ENCODE peak calls at places on chromosome 11, in nine cellular contexts. K is Karpas-422; J is SW 1271; W is upper lobe of right lung; Z is skeletal muscle cell; C is stimulated activated CD4-positive, alpha-beta T cell treated with anti-CD3 and anti-CD28 coated beads, Interleukin-12 subunit alpha, Interleukin-12 subunit beta, amount 100 ng/mL, for 48 hours; F is stromal cell of bone marrow; B is B cell; N is nucleus accumbens. O is an unnamed sample.
A peak's percentile ranks its signal among the peaks of the same experiment; 100 is the strongest.

GRCh38 chr11:66230171-66230570 is 38.3 kb upstream of the RAB1B start:
- DNase-seq in K (no peak), J (no peak), W (no peak), Z (no peak), C (no peak), F (no peak), B (no peak), N (no peak), O (no peak)

GRCh38 chr11:116175707-116176106 is 597.1 kb downstream of the BUD13 start:
- DNase-seq in K (no peak), J (no peak), W (no peak), Z (no peak), C (no peak), F (no peak), B (no peak), N (no peak), O (no peak)

GRCh38 chr11:12071574-12071973 is 38.8 kb upstream of the MICAL2 start:
- DNase-seq in K (no peak), J (no peak), W (no peak), Z (no peak), C (no peak), F (no peak), B (no peak), N (no peak), O (no peak)

GRCh38 chr11:39664023-39664422 is 1795.4 kb downstream of the LRRC4C start:
- DNase-seq in K (no peak), J (no peak), W (no peak), Z (no peak), C (no peak), F (no peak), B (no peak), N (no peak), O (no peak)

GRCh38 chr11:13826505-13827278 is 135.8 kb upstream of the SPON1 start:
- DNase-seq in K (no peak), J (no peak), W (no peak), Z (no peak), C (no peak), F (no peak), B (no peak), N (no peak), O (no peak)

GRCh38 chr11:124899376-124900145 is 1.9 kb upstream of the ROBO4 start:
- DNase-seq in K (no peak), J (no peak), W (no peak), Z (no peak), C (no peak), F (no peak), B (no peak), N (no peak), O (no peak)

GRCh38 chr11:101444851-101445250 is 139.0 kb downstream of the TRPC6 start:
- DNase-seq in K (no peak), J (no peak), W (no peak), Z (no peak), C (no peak), F (no peak), B (no peak), N (no peak), O (no peak)

GRCh38 chr11:132115454-132115853 is 745.0 kb downstream of the NTM start:
- DNase-seq in K (no peak), J (no peak), W (no peak), Z (peak; percentile 58), C (no peak), F (peak; percentile 54), B (no peak), N (no peak), O (no peak)

GRCh38 chr11:125176866-125177265 is 12.3 kb downstream of the PKNOX2 start:
- DNase-seq in K (no peak), J (no peak), W (no peak), Z (no peak), C (no peak), F (no peak), B (no peak), N (no peak), O (no peak)

GRCh38 chr11:8289426-8290047 is 25.9 kb upstream of the LMO1 start:
- DNase-seq in K (no peak), J (no peak), W (no peak), Z (peak; percentile 21), C (no peak), F (no peak), B (no peak), N (no peak), O (no peak)

GRCh38 chr11:131764126-131764525 is 393.7 kb downstream of the NTM start:
- DNase-seq in K (no peak), J (no peak), W (no peak), Z (no peak), C (no peak), F (no peak), B (no peak), N (no peak), O (no peak)

GRCh38 chr11:79786961-79787360 is 346.1 kb upstream of the TENM4 start:
- DNase-seq in K (no peak), J (no peak), W (no peak), Z (no peak), C (no peak), F (no peak), B (no peak), N (no peak), O (no peak)

GRCh38 chr11:57343825-57344224 is 5.7 kb downstream of the P2RX3 start:
- DNase-seq in K (no peak), J (no peak), W (no peak), Z (no peak), C (no peak), F (no peak), B (no peak), N (no peak), O (no peak)

GRCh38 chr11:66081505-66081904 is 11.4 kb downstream of the PACS1 start:
- DNase-seq in K (peak; percentile 91), J (no peak), W (no peak), Z (no peak), C (peak; percentile 54), F (no peak), B (peak; percentile 84), N (no peak), O (peak; percentile 65)

GRCh38 chr11:73521621-73522020 is 76.3 kb downstream of the FAM168A start:
- DNase-seq in K (no peak), J (no peak), W (no peak), Z (peak; percentile 15), C (no peak), F (no peak), B (no peak), N (no peak), O (no peak)

GRCh38 chr11:115368616-115369015 is 135.6 kb downstream of the CADM1 start:
- DNase-seq in K (no peak), J (no peak), W (no peak), Z (no peak), C (no peak), F (no peak), B (no peak), N (no peak), O (no peak)

GRCh38 chr11:35553831-35554230 is 28.4 kb upstream of the PAMR1 start:
- DNase-seq in K (no peak), J (no peak), W (no peak), Z (peak; percentile 88), C (no peak), F (peak; percentile 59), B (no peak), N (no peak), O (no peak)

GRCh38 chr11:44133335-44133946 is 38.0 kb downstream of the EXT2 start:
- DNase-seq in K (peak; percentile 65), J (no peak), W (no peak), Z (peak; percentile 16), C (no peak), F (no peak), B (no peak), N (no peak), O (no peak)

GRCh38 chr11:134667505-134667904 is 255.5 kb upstream of the B3GAT1 start:
- DNase-seq in K (no peak), J (no peak), W (no peak), Z (no peak), C (no peak), F (no peak), B (no peak), N (no peak), O (no peak)

GRCh38 chr11:75434051-75434450 is 1.0 kb upstream of the KLHL35 start:
- DNase-seq in K (no peak), J (no peak), W (no peak), Z (no peak), C (no peak), F (no peak), B (no peak), N (no peak), O (no peak)

GRCh38 chr11:69653406-69653960 is 12.5 kb downstream of the CCND1 start:
- DNase-seq in K (no peak), J (no peak), W (peak; percentile 40), Z (no peak), C (no peak), F (no peak), B (no peak), N (no peak), O (no peak)

GRCh38 chr11:21810650-21811049 is 382.2 kb upstream of the ANO5 start:
- DNase-seq in K (no peak), J (no peak), W (no peak), Z (no peak), C (no peak), F (no peak), B (no peak), N (no peak), O (no peak)

GRCh38 chr11:123519797-123520193 is 89.7 kb downstream of the GRAMD1B start:
- DNase-seq in K (no peak), J (no peak), W (no peak), Z (no peak), C (no peak), F (no peak), B (no peak), N (no peak), O (no peak)

GRCh38 chr11:111982019-111982464 is 43.2 kb upstream of the DLAT start:
- DNase-seq in K (peak; percentile 79), J (no peak), W (peak; percentile 73), Z (no peak), C (peak; percentile 39), F (no peak), B (peak; percentile 41), N (peak; percentile 41), O (peak; percentile 62)

GRCh38 chr11:83272627-83273026 is 13.5 kb downstream of the CCDC90B start:
- DNase-seq in K (no peak), J (no peak), W (no peak), Z (peak; percentile 27), C (no peak), F (peak; percentile 65), B (no peak), N (no peak), O (no peak)

O was measured in activated T-cell treated with anti-CD3 and anti-CD28 coated beads, Interleukin-2, amount 50 U/mL, for 48 hours.